ENCODE peak calls at places on chromosomes 12 and 14, in nine cellular contexts. One of them, this sample, is unnamed.

GRCh38 chr12:2893007-2893406 is 2.3 kb downstream of the TULP3 start:
- DNase-seq in COR-L47: no peak
- DNase-seq in colonic mucosa: no peak
- DNase-seq in stimulated activated CD4-positive, alpha-beta T cell treated with anti-CD3 and anti-CD28 coated beads, Interleukin-1b, Interleukin-23, amount 100 ng/mL, for 48 hours: no peak
- DNase-seq in substantia nigra: no peak
- DNase-seq in heart left ventricle: no peak
- DNase-seq in PC-3: peak
- DNase-seq in ELR: peak
- DNase-seq in lower lobe of right lung: no peak
- DNase-seq in this sample: peak

GRCh38 chr12:28550757-28551381 is 360.6 kb downstream of the CCDC91 start:
- DNase-seq in heart left ventricle: no peak
- DNase-seq in colonic mucosa: no peak
- DNase-seq in stimulated activated CD4-positive, alpha-beta T cell treated with anti-CD3 and anti-CD28 coated beads, Interleukin-1b, Interleukin-23, amount 100 ng/mL, for 48 hours: no peak
- DNase-seq in lower lobe of right lung: no peak
- DNase-seq in PC-3: peak
- DNase-seq in ELR: peak
- DNase-seq in substantia nigra: no peak
- DNase-seq in COR-L47: no peak
- DNase-seq in this sample: peak

GRCh38 chr14:31357279-31357678 is 63.1 kb downstream of the HEATR5A start:
- DNase-seq in PC-3: peak
- DNase-seq in substantia nigra: no peak
- DNase-seq in stimulated activated CD4-positive, alpha-beta T cell treated with anti-CD3 and anti-CD28 coated beads, Interleukin-1b, Interleukin-23, amount 100 ng/mL, for 48 hours: no peak
- DNase-seq in COR-L47: no peak
- DNase-seq in colonic mucosa: no peak
- DNase-seq in heart left ventricle: no peak
- DNase-seq in ELR: peak
- DNase-seq in lower lobe of right lung: no peak
- DNase-seq in this sample: no peak

GRCh38 chr14:101031186-101031585 is 127.7 kb upstream of the RTL1 start:
- DNase-seq in ELR: no peak
- DNase-seq in PC-3: no peak
- DNase-seq in lower lobe of right lung: no peak
- DNase-seq in colonic mucosa: no peak
- DNase-seq in heart left ventricle: no peak
- DNase-seq in COR-L47: no peak
- DNase-seq in substantia nigra: no peak
- DNase-seq in stimulated activated CD4-positive, alpha-beta T cell treated with anti-CD3 and anti-CD28 coated beads, Interleukin-1b, Interleukin-23, amount 100 ng/mL, for 48 hours: no peak
- DNase-seq in this sample: no peak

GRCh38 chr14:51396222-51396815 is 156.3 kb downstream of the TMX1 start:
- DNase-seq in colonic mucosa: no peak
- DNase-seq in COR-L47: no peak
- DNase-seq in heart left ventricle: no peak
- DNase-seq in stimulated activated CD4-positive, alpha-beta T cell treated with anti-CD3 and anti-CD28 coated beads, Interleukin-1b, Interleukin-23, amount 100 ng/mL, for 48 hours: no peak
- DNase-seq in substantia nigra: no peak
- DNase-seq in lower lobe of right lung: no peak
- DNase-seq in PC-3: peak
- DNase-seq in ELR: peak
- DNase-seq in this sample: peak

GRCh38 chr14:101462726-101463565 is 98.3 kb upstream of the DIO3 start:
- DNase-seq in ELR: no peak
- DNase-seq in colonic mucosa: no peak
- DNase-seq in substantia nigra: no peak
- DNase-seq in stimulated activated CD4-positive, alpha-beta T cell treated with anti-CD3 and anti-CD28 coated beads, Interleukin-1b, Interleukin-23, amount 100 ng/mL, for 48 hours: no peak
- DNase-seq in lower lobe of right lung: no peak
- DNase-seq in heart left ventricle: no peak
- DNase-seq in PC-3: peak
- DNase-seq in COR-L47: no peak
- DNase-seq in this sample: no peak

GRCh38 chr14:75559451-75560187 is 18.8 kb upstream of the FLVCR2 start:
- DNase-seq in heart left ventricle: no peak
- DNase-seq in ELR: peak
- DNase-seq in colonic mucosa: no peak
- DNase-seq in COR-L47: no peak
- DNase-seq in PC-3: peak
- DNase-seq in stimulated activated CD4-positive, alpha-beta T cell treated with anti-CD3 and anti-CD28 coated beads, Interleukin-1b, Interleukin-23, amount 100 ng/mL, for 48 hours: peak
- DNase-seq in substantia nigra: no peak
- DNase-seq in lower lobe of right lung: peak
- DNase-seq in this sample: peak

GRCh38 chr12:99259040-99259934 is 388.3 kb upstream of the GARIN6 start:
- DNase-seq in ELR: no peak
- DNase-seq in substantia nigra: no peak
- DNase-seq in stimulated activated CD4-positive, alpha-beta T cell treated with anti-CD3 and anti-CD28 coated beads, Interleukin-1b, Interleukin-23, amount 100 ng/mL, for 48 hours: no peak
- DNase-seq in lower lobe of right lung: no peak
- DNase-seq in heart left ventricle: no peak
- DNase-seq in PC-3: no peak
- DNase-seq in colonic mucosa: no peak
- DNase-seq in COR-L47: no peak
- DNase-seq in this sample: no peak

GRCh38 chr12:14570231-14570630 is 2.5 kb upstream of the PLBD1 start:
- DNase-seq in COR-L47: no peak
- DNase-seq in PC-3: no peak
- DNase-seq in colonic mucosa: no peak
- DNase-seq in heart left ventricle: no peak
- DNase-seq in ELR: no peak
- DNase-seq in lower lobe of right lung: no peak
- DNase-seq in stimulated activated CD4-positive, alpha-beta T cell treated with anti-CD3 and anti-CD28 coated beads, Interleukin-1b, Interleukin-23, amount 100 ng/mL, for 48 hours: no peak
- DNase-seq in substantia nigra: no peak
- DNase-seq in this sample: no peak

GRCh38 chr12:40107803-40108620 is 2.1 kb upstream of the SLC2A13 start:
- DNase-seq in stimulated activated CD4-positive, alpha-beta T cell treated with anti-CD3 and anti-CD28 coated beads, Interleukin-1b, Interleukin-23, amount 100 ng/mL, for 48 hours: peak
- DNase-seq in lower lobe of right lung: peak
- DNase-seq in COR-L47: no peak
- DNase-seq in heart left ventricle: no peak
- DNase-seq in substantia nigra: no peak
- DNase-seq in PC-3: no peak
- DNase-seq in colonic mucosa: no peak
- DNase-seq in ELR: no peak
- DNase-seq in this sample: peak

GRCh38 chr14:76810953-76811400 is 1.7 kb downstream of the ANGEL1 start:
- DNase-seq in ELR: peak
- DNase-seq in heart left ventricle: peak
- DNase-seq in COR-L47: peak
- DNase-seq in PC-3: peak
- DNase-seq in stimulated activated CD4-positive, alpha-beta T cell treated with anti-CD3 and anti-CD28 coated beads, Interleukin-1b, Interleukin-23, amount 100 ng/mL, for 48 hours: no peak
- DNase-seq in substantia nigra: peak
- DNase-seq in colonic mucosa: peak
- DNase-seq in lower lobe of right lung: no peak
- DNase-seq in this sample: peak

GRCh38 chr14:67524152-67524963 is 8.7 kb upstream of the PLEKHH1 start:
- DNase-seq in substantia nigra: no peak
- DNase-seq in lower lobe of right lung: no peak
- DNase-seq in ELR: peak
- DNase-seq in heart left ventricle: no peak
- DNase-seq in COR-L47: no peak
- DNase-seq in PC-3: peak
- DNase-seq in stimulated activated CD4-positive, alpha-beta T cell treated with anti-CD3 and anti-CD28 coated beads, Interleukin-1b, Interleukin-23, amount 100 ng/mL, for 48 hours: no peak
- DNase-seq in colonic mucosa: peak
- DNase-seq in this sample: peak

This sample was measured in M059J.